ENCODE peak calls at places on chromosome 10, in eight cellular contexts. B is HCT116, V is body of pancreas, U is tibial nerve, Z is right lobe of liver, L is gastrocnemius medialis, R is adrenal gland, O is Peyer's patch. T is an unnamed sample. For H3K4me1, the result is how much of the 10 kb centered on the place peaks cover.

GRCh38 chr10:58143944-58144343 is 123.8 kb downstream of the IPMK start:
- DNase-seq in B (no peak), V (no peak), U (no peak), Z (no peak), L (no peak), R (no peak), O (no peak), T (no peak)

GRCh38 chr10:73529089-73529832 is 33.4 kb upstream of the PPP3CB start:
- DNase-seq in B (peak), V (peak), U (peak), Z (no peak), L (peak), R (peak), O (peak), T (peak)

GRCh38 chr10:111076682-111077661 is at the start of gene ADRA2A:
- DNase-seq in B (no peak), V (peak), U (no peak), Z (no peak), L (no peak), R (peak), O (peak), T (peak)

GRCh38 chr10:82811621-82812020 is 936.6 kb downstream of the NRG3 start:
- DNase-seq in B (no peak), V (peak), U (no peak), Z (no peak), L (no peak), R (no peak), O (no peak), T (peak)

GRCh38 chr10:44334621-44335184 is 50.2 kb downstream of the CXCL12 start:
- DNase-seq in B (no peak), V (peak), U (peak), Z (no peak), L (peak), R (no peak), O (no peak), T (no peak)

GRCh38 chr10:43806851-43807640 is 158.4 kb upstream of the ZNF32 start:
- DNase-seq in B (no peak), V (no peak), U (no peak), Z (no peak), L (no peak), R (no peak), O (no peak), T (no peak)

GRCh38 chr10:132425029-132425758 is 28.2 kb downstream of the PWWP2B start:
- DNase-seq in B (no peak), V (no peak), U (no peak), Z (no peak), L (no peak), R (no peak), O (no peak), T (no peak)

GRCh38 chr10:61024801-61025201 is 80.8 kb upstream of the RHOBTB1 start:
- DNase-seq in B (no peak), V (peak), U (no peak), Z (no peak), L (no peak), R (no peak), O (no peak), T (no peak)

GRCh38 chr10:63114031-63114814 is 18.9 kb upstream of the NRBF2 start:
- DNase-seq in B (no peak), V (peak), U (peak), Z (peak), L (peak), R (peak), O (no peak), T (peak)

GRCh38 chr10:17009228-17009700 is 120.3 kb downstream of the CUBN start:
- DNase-seq in B (no peak), V (no peak), U (no peak), Z (no peak), L (no peak), R (no peak), O (no peak), T (no peak)

GRCh38 chr10:69007260-69007659 is 18.7 kb downstream of the KIFBP start:
- DNase-seq in B (no peak), V (no peak), U (no peak), Z (no peak), L (no peak), R (no peak), O (no peak), T (no peak)

GRCh38 chr10:4691776-4692175 is 134.2 kb upstream of the AKR1E2 start:
- DNase-seq in B (no peak), V (no peak), U (no peak), Z (no peak), L (no peak), R (no peak), O (no peak), T (no peak)

GRCh38 chr10:55740110-55740509 is 620.9 kb downstream of the ZWINT start:
- DNase-seq in B (no peak), V (no peak), U (no peak), Z (no peak), L (no peak), R (no peak), O (no peak), T (no peak)

GRCh38 chr10:58818889-58819288 is 306.2 kb downstream of the BICC1 start:
- DNase-seq in B (no peak), V (no peak), U (no peak), Z (no peak), L (no peak), R (no peak), O (no peak), T (no peak)

GRCh38 chr10:66795871-66796270 is 130.0 kb upstream of the LRRTM3 start:
- DNase-seq in B (no peak), V (no peak), U (no peak), Z (no peak), L (no peak), R (no peak), O (no peak), T (no peak)

GRCh38 chr10:20006169-20006870 is 190.1 kb downstream of the PLXDC2 start:
- DNase-seq in B (no peak), V (no peak), U (no peak), Z (no peak), L (no peak), R (no peak), O (no peak), T (no peak)
- TF ChIP-seq POLR2A in B (no peak), V (no peak), U (no peak), Z (peak), L (no peak), R (no peak), O (no peak), T (no peak)

GRCh38 chr10:100653957-100654834 is 91.2 kb upstream of the PAX2 start:
- DNase-seq in B (no peak), V (no peak), U (no peak), Z (no peak), L (no peak), R (no peak), O (no peak), T (no peak)
- H3K4me3 ChIP-seq in B (peak), V (no peak), U (peak), Z (no peak), L (no peak), R (no peak), O (peak), T (no peak)

GRCh38 chr10:101894266-101894665 is 50.7 kb upstream of the KCNIP2 start:
- DNase-seq in B (no peak), V (no peak), U (no peak), Z (no peak), L (no peak), R (no peak), O (no peak), T (no peak)

GRCh38 chr10:101893510-101894120 is 50.0 kb upstream of the KCNIP2 start:
- DNase-seq in B (no peak), V (no peak), U (no peak), Z (no peak), L (no peak), R (no peak), O (no peak), T (no peak)

GRCh38 chr10:101894742-101895141 is 51.1 kb upstream of the KCNIP2 start:
- DNase-seq in B (no peak), V (no peak), U (no peak), Z (peak), L (no peak), R (peak), O (no peak), T (peak)

GRCh38 chr10:101895781-101896180 is 52.2 kb upstream of the KCNIP2 start:
- DNase-seq in B (no peak), V (no peak), U (no peak), Z (no peak), L (no peak), R (no peak), O (no peak), T (no peak)

GRCh38 chr10:101892782-101893391 is 49.3 kb upstream of the KCNIP2 start:
- DNase-seq in B (no peak), V (no peak), U (no peak), Z (no peak), L (no peak), R (no peak), O (no peak), T (no peak)
- H3K4me1 ChIP-seq in B (under half), V (under half), U (under half), Z (under half), L (under half), R (under half), O (under half), T (under half)

GRCh38 chr10:101062231-101063161 is 707 bp downstream of the KAZALD1 start:
- DNase-seq in B (no peak), V (peak), U (peak), Z (peak), L (no peak), R (peak), O (peak), T (peak)
- TF ChIP-seq POLR2A in B (peak), V (no peak), U (no peak), Z (no peak), L (no peak), R (no peak), O (peak), T (no peak)

GRCh38 chr10:23474081-23474480 is 35.2 kb downstream of the OTUD1 start:
- DNase-seq in B (no peak), V (no peak), U (no peak), Z (no peak), L (no peak), R (no peak), O (no peak), T (no peak)

GRCh38 chr10:23478570-23478969 is 39.7 kb downstream of the OTUD1 start:
- DNase-seq in B (no peak), V (no peak), U (no peak), Z (no peak), L (no peak), R (no peak), O (no peak), T (no peak)

GRCh38 chr10:23481351-23481961 is 42.6 kb downstream of the OTUD1 start:
- DNase-seq in B (no peak), V (no peak), U (no peak), Z (no peak), L (no peak), R (no peak), O (no peak), T (no peak)

DNA sequence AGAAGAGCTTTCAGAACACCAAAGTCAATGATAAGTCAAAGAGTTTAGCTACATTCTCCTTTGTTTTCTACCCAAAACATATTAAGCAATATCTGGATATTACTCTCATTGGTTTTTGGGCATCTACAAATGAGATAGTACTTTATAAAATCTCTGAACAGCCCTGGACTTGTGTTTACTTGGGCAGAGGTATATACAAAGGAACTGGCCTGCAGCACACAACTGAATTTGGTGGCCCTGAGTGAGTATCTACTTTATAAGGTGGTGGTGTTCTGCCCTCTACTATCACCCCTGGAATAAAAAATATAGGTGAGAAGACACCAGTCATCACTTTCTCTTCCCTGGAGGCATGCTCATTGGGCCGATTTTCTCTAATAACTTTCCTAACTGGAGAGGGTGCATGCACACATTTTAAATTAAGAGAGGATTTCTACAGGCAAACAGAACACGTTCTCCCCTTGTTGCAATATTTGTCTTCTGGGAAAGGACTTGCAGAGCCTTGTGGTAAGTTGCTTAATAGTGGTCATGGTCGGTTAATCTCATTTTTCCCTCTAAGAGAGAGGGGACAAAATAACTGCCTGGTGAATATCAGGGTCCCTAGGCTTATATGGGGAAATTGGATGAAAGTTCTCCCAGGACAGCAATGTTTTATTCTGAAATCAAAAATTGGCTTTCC is 41.1 kb downstream of the OTUD1 start:
- DNase-seq in B (no peak), V (no peak), U (no peak), Z (no peak), L (no peak), R (no peak), O (no peak), T (no peak)
- H3K4me3 ChIP-seq in B (no peak), V (no peak), U (no peak), Z (no peak), L (no peak), R (no peak), O (no peak), T (no peak)

DNA sequence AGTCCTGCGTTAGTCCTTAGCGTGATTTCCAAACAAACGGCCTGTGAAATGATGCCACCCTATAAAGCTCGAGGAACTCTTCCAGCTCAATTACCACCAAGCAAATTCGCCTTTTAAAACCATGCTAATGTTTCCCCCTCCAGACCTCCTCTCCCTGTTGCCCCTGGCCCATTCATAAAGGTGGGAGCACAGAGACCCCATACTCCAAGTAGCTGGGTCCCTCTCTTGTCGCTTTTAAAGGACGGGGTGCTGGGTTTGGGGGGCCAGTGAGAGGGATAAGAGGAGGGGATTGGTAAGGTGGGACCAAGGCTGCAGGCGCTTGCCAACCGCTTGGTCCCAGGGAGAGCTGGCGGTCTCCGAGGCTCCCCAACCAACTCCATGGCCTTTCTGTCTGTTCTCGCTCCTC is 1.2 kb downstream of the HMX2 start:
- DNase-seq in B (no peak), V (no peak), U (no peak), Z (no peak), L (no peak), R (no peak), O (no peak), T (no peak)
- H3K4me1 ChIP-seq in B (under half), V (half or more), U (under half), Z (under half), L (under half), R (under half), O (under half), T (under half)

GRCh38 chr10:78972947-78973900 is 95.5 kb upstream of the ZMIZ1 start:
- DNase-seq in B (peak), V (peak), U (peak), Z (peak), L (peak), R (peak), O (peak), T (peak)

GRCh38 chr10:78970261-78970660 is 98.5 kb upstream of the ZMIZ1 start:
- DNase-seq in B (no peak), V (no peak), U (no peak), Z (no peak), L (no peak), R (no peak), O (no peak), T (no peak)

GRCh38 chr10:78971094-78971682 is 97.6 kb upstream of the ZMIZ1 start:
- DNase-seq in B (no peak), V (no peak), U (no peak), Z (no peak), L (no peak), R (no peak), O (no peak), T (no peak)

GRCh38 chr10:78973901-78974408 is 94.8 kb upstream of the ZMIZ1 start:
- DNase-seq in B (peak), V (peak), U (peak), Z (no peak), L (no peak), R (peak), O (no peak), T (peak)

GRCh38 chr10:78972160-78972946 is 96.4 kb upstream of the ZMIZ1 start:
- DNase-seq in B (peak), V (peak), U (peak), Z (peak), L (peak), R (peak), O (peak), T (peak)
- TF ChIP-seq POLR2A in B (no peak), V (no peak), U (no peak), Z (no peak), L (no peak), R (peak), O (no peak), T (peak)

DNA sequence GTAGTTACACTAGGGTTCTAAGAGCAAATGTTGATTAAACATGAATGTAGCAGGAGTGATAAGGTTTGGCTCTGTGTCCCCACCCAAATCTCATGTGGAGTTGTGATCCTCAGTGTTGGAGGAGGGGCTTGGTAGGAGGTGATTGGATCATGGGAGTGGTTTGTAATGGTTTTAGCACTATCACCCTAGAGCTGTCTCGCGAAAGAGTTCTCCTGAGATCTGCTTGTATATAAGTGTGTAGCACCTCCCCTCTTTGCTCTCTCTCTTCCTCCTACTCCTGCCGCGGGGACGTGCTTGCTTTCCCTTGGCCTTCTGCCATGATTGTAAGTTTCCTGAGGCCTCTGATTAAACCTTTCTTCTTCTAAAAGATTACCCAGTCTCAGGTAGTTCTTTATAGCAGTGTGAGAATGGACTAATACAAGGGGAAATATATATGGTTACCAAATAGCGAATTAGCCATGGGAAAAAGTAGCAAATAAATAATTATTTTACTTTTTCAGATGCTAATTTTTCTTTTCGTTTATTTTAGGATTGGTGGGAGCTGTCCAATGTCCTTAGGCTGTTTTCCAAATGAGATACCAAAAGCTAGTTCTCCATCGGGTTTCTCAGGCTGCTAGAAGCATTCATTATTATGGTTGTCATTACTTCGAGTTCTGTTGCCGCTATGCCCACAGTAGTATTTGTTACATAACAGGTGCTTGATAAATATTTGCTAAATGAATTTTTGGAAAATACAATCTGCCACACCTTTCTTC is 58.7 kb downstream of the PTEN start:
- DNase-seq in B (no peak), V (no peak), U (no peak), Z (no peak), L (no peak), R (no peak), O (no peak), T (no peak)
- H3K4me3 ChIP-seq in B (no peak), V (no peak), U (no peak), Z (no peak), L (no peak), R (no peak), O (no peak), T (no peak)

GRCh38 chr10:71213761-71214440 is 1.5 kb downstream of the UNC5B start:
- DNase-seq in B (no peak), V (peak), U (no peak), Z (no peak), L (no peak), R (no peak), O (no peak), T (no peak)

GRCh38 chr10:71211759-71212248 is 566 bp upstream of the UNC5B start:
- DNase-seq in B (no peak), V (no peak), U (no peak), Z (no peak), L (no peak), R (no peak), O (no peak), T (no peak)

GRCh38 chr10:71211053-71211452 is 1.3 kb upstream of the UNC5B start:
- DNase-seq in B (no peak), V (no peak), U (no peak), Z (no peak), L (no peak), R (no peak), O (no peak), T (no peak)

GRCh38 chr10:71213127-71213616 is 802 bp downstream of the UNC5B start:
- DNase-seq in B (peak), V (peak), U (peak), Z (no peak), L (no peak), R (no peak), O (peak), T (peak)

GRCh38 chr10:71212249-71213126 is at the start of gene UNC5B:
- DNase-seq in B (peak), V (peak), U (peak), Z (peak), L (peak), R (peak), O (peak), T (peak)
- H3K4me1 ChIP-seq in B (half or more), V (half or more), U (under half), Z (under half), L (under half), R (under half), O (under half), T (under half)

DNA sequence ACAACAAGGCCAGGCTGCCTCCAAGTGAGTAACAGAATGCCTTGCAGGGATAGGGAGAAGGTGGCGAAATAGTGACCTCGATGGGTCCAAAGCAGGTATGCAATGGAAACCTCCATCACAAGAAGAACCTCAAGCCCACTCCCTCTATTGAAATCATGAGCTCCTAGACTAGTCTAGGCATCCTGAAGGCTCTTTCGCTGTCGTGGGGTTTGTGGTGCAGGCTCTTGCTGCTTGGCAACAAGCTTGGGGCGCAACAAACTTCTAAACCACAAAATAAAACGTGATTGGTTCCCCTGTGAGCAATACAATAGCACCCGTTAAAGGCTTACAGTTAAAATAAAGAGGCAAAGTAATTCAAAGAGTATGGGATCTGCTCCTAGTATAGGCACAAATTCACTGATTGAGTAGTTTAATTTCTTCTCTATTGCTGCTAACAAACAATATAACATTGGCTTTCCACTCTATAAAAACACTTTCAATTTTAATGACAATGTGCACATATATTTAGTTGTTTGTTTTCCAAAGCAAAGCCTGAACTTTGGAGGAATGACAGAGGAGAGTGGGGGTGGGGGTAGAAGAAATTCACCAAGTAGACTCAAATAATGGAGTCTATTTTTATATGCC is 64.1 kb downstream of the C10orf67 start:
- DNase-seq in B (no peak), V (no peak), U (no peak), Z (no peak), L (no peak), R (no peak), O (no peak), T (no peak)
- TF ChIP-seq POLR2A in B (no peak), V (no peak), U (no peak), Z (no peak), L (no peak), R (no peak), O (no peak), T (no peak)

T was measured in thyroid gland.